ENCODE peak calls at places on chromosomes 3 and 15, in six cellular contexts. L is T-helper 1 cell, A is astrocyte, Y is HEK293T, H is SJSA1, S is mesendoderm. X is an unnamed sample.

GRCh38 chr3:150741497-150742140 is 21.4 kb downstream of the SIAH2 start:
- DNase-seq in L (no peak), A (peak), Y (no peak), H (no peak), S (no peak), X (no peak)

GRCh38 chr3:34015204-34016142 is 217.0 kb downstream of the PDCD6IP start:
- DNase-seq in L (no peak), A (no peak), Y (peak), H (no peak), S (peak), X (no peak)

GRCh38 chr3:147377412-147378185 is 28.7 kb downstream of the ZIC4 start:
- DNase-seq in L (no peak), A (no peak), Y (no peak), H (no peak), S (peak), X (no peak)

GRCh38 chr3:168990111-168990510 is 673.4 kb downstream of the MECOM start:
- DNase-seq in L (no peak), A (no peak), Y (no peak), H (no peak), S (no peak), X (no peak)

GRCh38 chr3:181726351-181727121 is 14.8 kb downstream of the SOX2 start:
- DNase-seq in L (no peak), A (peak), Y (no peak), H (peak), S (peak), X (peak)

GRCh38 chr15:48579945-48580671 is 65.4 kb downstream of the FBN1 start:
- DNase-seq in L (no peak), A (peak), Y (no peak), H (no peak), S (no peak), X (no peak)

GRCh38 chr15:52218816-52219215 is 27.6 kb upstream of the GNB5 start:
- DNase-seq in L (no peak), A (no peak), Y (no peak), H (no peak), S (no peak), X (no peak)

GRCh38 chr3:9679476-9680097 is 24.0 kb upstream of the CPNE9 start:
- DNase-seq in L (no peak), A (no peak), Y (no peak), H (no peak), S (no peak), X (no peak)

GRCh38 chr3:189902230-189903186 is 218.2 kb downstream of the P3H2 start:
- DNase-seq in L (no peak), A (peak), Y (no peak), H (no peak), S (no peak), X (no peak)

GRCh38 chr3:169476289-169476688 is 187.2 kb downstream of the MECOM start:
- DNase-seq in L (no peak), A (no peak), Y (no peak), H (no peak), S (no peak), X (no peak)

GRCh38 chr15:99328673-99329072 is 77.4 kb downstream of the LRRC28 start:
- DNase-seq in L (no peak), A (no peak), Y (no peak), H (no peak), S (peak), X (no peak)

GRCh38 chr3:49411550-49411967 is 217 bp downstream of the RHOA start:
- DNase-seq in L (peak), A (no peak), Y (peak), H (no peak), S (no peak), X (peak)

GRCh38 chr15:78943692-78944091 is 1.2 kb downstream of the CTSH start:
- DNase-seq in L (no peak), A (peak), Y (no peak), H (no peak), S (peak), X (no peak)